ENCODE peak calls at places on chromosomes 5 and 9, in seven cellular contexts. D, N, C, Y, U, W and L are unnamed samples.

GRCh38 chr9:36566813-36567217 is 5.9 kb upstream of the MELK start:
- DNase-seq in D (no peak), U (peak), C (peak), W (no peak), Y (no peak), N (no peak), L (no peak)

GRCh38 chr9:115640887-115641286 is 512.7 kb upstream of the PAPPA start:
- DNase-seq in Y (no peak), N (no peak), C (no peak), U (no peak), D (no peak), W (no peak), L (no peak)

GRCh38 chr5:126508962-126509279 is 85.7 kb downstream of the GRAMD2B start:
- DNase-seq in W (no peak), D (no peak), N (no peak), Y (no peak), C (peak), U (no peak), L (no peak)

GRCh38 chr5:128169369-128170017 is 85.9 kb downstream of the SLC12A2 start:
- DNase-seq in W (no peak), Y (no peak), N (no peak), U (no peak), C (no peak), D (no peak), L (no peak)

GRCh38 chr5:142310803-142311202 is 14.0 kb downstream of the SPRY4 start:
- DNase-seq in D (no peak), N (no peak), Y (no peak), C (no peak), W (no peak), U (no peak), L (no peak)

GRCh38 chr5:78964889-78965288 is 20.2 kb downstream of the ARSB start:
- DNase-seq in U (no peak), Y (no peak), W (no peak), N (no peak), C (no peak), D (no peak), L (no peak)

GRCh38 chr5:100270323-100270771 is 264.8 kb upstream of the FAM174A start:
- DNase-seq in U (no peak), W (no peak), Y (no peak), C (no peak), D (no peak), N (no peak), L (no peak)

GRCh38 chr9:97766092-97766491 is 69.0 kb upstream of the XPA start:
- DNase-seq in U (no peak), W (no peak), Y (no peak), N (no peak), D (no peak), C (no peak), L (no peak)

GRCh38 chr5:155943516-155944407 is 383.2 kb upstream of the SGCD start:
- DNase-seq in U (no peak), C (no peak), W (no peak), Y (no peak), N (peak), D (peak), L (no peak)

GRCh38 chr5:138945421-138946240 is 70.5 kb upstream of the LRRTM2 start:
- DNase-seq in N (no peak), D (no peak), W (no peak), Y (no peak), U (peak), C (peak), L (no peak)

GRCh38 chr5:89218364-89218763 is 335.4 kb upstream of the MEF2C start:
- DNase-seq in C (no peak), Y (no peak), W (no peak), N (no peak), D (no peak), U (no peak), L (no peak)

GRCh38 chr5:177095088-177095669 is 8.5 kb downstream of the FGFR4 start:
- DNase-seq in N (no peak), W (no peak), Y (no peak), U (no peak), C (no peak), D (no peak), L (no peak)

GRCh38 chr9:134569626-134570025 is 72.0 kb upstream of the COL5A1 start:
- DNase-seq in N (no peak), D (no peak), U (no peak), C (no peak), W (no peak), Y (no peak), L (no peak)

GRCh38 chr9:98455957-98456621 is 200.6 kb upstream of the TBC1D2 start:
- DNase-seq in Y (no peak), W (no peak), C (no peak), N (no peak), D (no peak), U (no peak), L (no peak)

GRCh38 chr9:125119643-125120286 is 23.6 kb downstream of the SCAI start:
- DNase-seq in N (no peak), C (no peak), U (no peak), W (no peak), Y (no peak), D (peak), L (no peak)

GRCh38 chr5:172444110-172444510 is 10.2 kb downstream of the SH3PXD2B start:
- DNase-seq in W (no peak), N (no peak), U (peak), C (no peak), D (no peak), Y (no peak), L (no peak)

GRCh38 chr5:98977723-98978122 is 48.9 kb upstream of the CHD1 start:
- DNase-seq in D (no peak), W (peak), N (no peak), U (no peak), C (no peak), Y (no peak), L (no peak)

GRCh38 chr5:35999547-35999946 is 8.4 kb upstream of the UGT3A1 start:
- DNase-seq in Y (no peak), C (no peak), D (no peak), W (no peak), U (no peak), N (no peak), L (no peak)

GRCh38 chr5:141512390-141513020 is 23.6 kb downstream of the PCDHGC5 start:
- DNase-seq in Y (peak), D (peak), W (peak), U (peak), N (no peak), C (peak), L (peak)

GRCh38 chr9:35906923-35907699 is 1.1 kb downstream of the HRCT1 start:
- DNase-seq in W (no peak), N (no peak), Y (no peak), C (peak), D (no peak), U (no peak), L (no peak)

GRCh38 chr9:120534266-120534665 is 45.7 kb downstream of the CDK5RAP2 start:
- DNase-seq in U (no peak), W (no peak), D (no peak), N (no peak), C (no peak), Y (no peak), L (no peak)

GRCh38 chr5:143016777-143017374 is 246.7 kb downstream of the ARHGAP26 start:
- DNase-seq in C (no peak), Y (no peak), U (no peak), N (no peak), W (no peak), D (peak), L (no peak)

GRCh38 chr9:18256574-18256973 is 217.4 kb upstream of the ADAMTSL1 start:
- DNase-seq in Y (no peak), D (no peak), W (no peak), U (no peak), C (no peak), N (no peak), L (no peak)

GRCh38 chr9:107703651-107704050 is 214.1 kb upstream of the KLF4 start:
- DNase-seq in N (no peak), D (no peak), Y (no peak), W (no peak), U (no peak), C (no peak), L (no peak)

GRCh38 chr5:61386062-61386800 is 54.2 kb downstream of the ZSWIM6 start:
- DNase-seq in Y (no peak), N (no peak), D (no peak), W (no peak), C (no peak), U (no peak), L (no peak)

GRCh38 chr5:6544561-6544935 is 88.3 kb downstream of the NSUN2 start:
- DNase-seq in C (no peak), Y (no peak), N (no peak), U (no peak), D (no peak), W (no peak), L (no peak)

GRCh38 chr5:42756630-42757601 is at the start of gene CCDC152:
- DNase-seq in N (peak), C (no peak), Y (no peak), U (no peak), D (peak), W (no peak), L (peak)

GRCh38 chr5:140182803-140183367 is 7.9 kb downstream of the CYSTM1 start:
- DNase-seq in Y (no peak), N (no peak), W (no peak), D (peak), C (peak), U (no peak), L (no peak)

GRCh38 chr5:127019928-127020327 is 10.4 kb downstream of the MARCHF3 start:
- DNase-seq in W (no peak), D (no peak), Y (no peak), N (no peak), C (no peak), U (no peak), L (no peak)

GRCh38 chr5:119179857-119180641 is 109.2 kb downstream of the DMXL1 start:
- DNase-seq in D (peak), C (no peak), U (no peak), N (no peak), Y (no peak), W (no peak), L (no peak)

GRCh38 chr5:155068616-155069100 is 55.1 kb downstream of the KIF4B start:
- DNase-seq in Y (no peak), N (no peak), U (no peak), C (no peak), W (no peak), D (no peak), L (no peak)

GRCh38 chr5:77140350-77140749 is 53.3 kb upstream of the ZBED3 start:
- DNase-seq in U (no peak), W (no peak), Y (no peak), C (no peak), D (no peak), N (no peak), L (no peak)

GRCh38 chr5:109304323-109304722 is 105.5 kb downstream of the PJA2 start:
- DNase-seq in W (no peak), U (no peak), N (no peak), Y (no peak), D (no peak), C (no peak), L (no peak)

GRCh38 chr5:83494666-83495065 is 23.1 kb downstream of the VCAN start:
- DNase-seq in D (no peak), N (no peak), Y (no peak), C (no peak), U (no peak), W (no peak), L (no peak)

GRCh38 chr9:20623021-20623747 is 885 bp upstream of the MLLT3 start:
- DNase-seq in D (no peak), U (peak), W (no peak), N (no peak), Y (no peak), C (peak), L (no peak)

GRCh38 chr9:112556497-112557085 is 70.0 kb downstream of the KIAA1958 start:
- DNase-seq in U (no peak), Y (no peak), W (no peak), D (no peak), N (no peak), C (no peak), L (no peak)

GRCh38 chr9:81716409-81716808 is 27.1 kb upstream of the TLE1 start:
- DNase-seq in D (no peak), U (no peak), N (no peak), C (no peak), W (no peak), Y (no peak), L (no peak)
- TF ChIP-seq POLR2AphosphoS5 in D (no peak), U (no peak), N (no peak), C (no peak), W (no peak), Y (no peak), L (no peak)

GRCh38 chr9:137297060-137297664 is 4.9 kb downstream of the NRARP start:
- DNase-seq in D (no peak), C (no peak), Y (no peak), W (no peak), U (no peak), N (no peak), L (no peak)

GRCh38 chr9:137299938-137300337 is 2.1 kb downstream of the NRARP start:
- DNase-seq in U (no peak), W (no peak), N (no peak), Y (no peak), C (no peak), D (no peak), L (no peak)

GRCh38 chr9:137298983-137299521 is 3.0 kb downstream of the NRARP start:
- DNase-seq in D (no peak), N (no peak), Y (no peak), C (no peak), W (no peak), U (no peak), L (no peak)

GRCh38 chr9:137297966-137298365 is 4.1 kb downstream of the NRARP start:
- DNase-seq in Y (no peak), W (no peak), D (no peak), N (no peak), U (no peak), C (no peak), L (no peak)

GRCh38 chr9:137298401-137298982 is 3.6 kb downstream of the NRARP start:
- DNase-seq in W (no peak), N (no peak), Y (no peak), U (no peak), D (no peak), C (no peak), L (no peak)
- TF ChIP-seq POLR2A in W (no peak), N (no peak), Y (no peak), U (no peak), D (no peak), C (no peak), L (no peak)

GRCh38 chr5:174188300-174188699 is 142.8 kb downstream of the NSG2 start:
- DNase-seq in W (no peak), C (no peak), Y (no peak), N (no peak), D (peak), U (no peak), L (no peak)
- TF ChIP-seq POLR2AphosphoS5 in W (no peak), C (no peak), Y (peak), N (no peak), D (peak), U (no peak), L (no peak)

GRCh38 chr9:682633-683508 is 158.6 kb upstream of the DMRT1 start:
- DNase-seq in U (no peak), N (no peak), D (no peak), Y (no peak), C (no peak), W (no peak), L (no peak)
- TF ChIP-seq POLR2A in U (no peak), N (no peak), D (no peak), Y (no peak), C (no peak), W (no peak), L (no peak)

GRCh38 chr9:88747768-88748167 is 212.8 kb downstream of the NXNL2 start:
- DNase-seq in W (no peak), N (no peak), U (peak), Y (no peak), C (peak), D (peak), L (no peak)

GRCh38 chr9:88746744-88747398 is 211.9 kb downstream of the NXNL2 start:
- DNase-seq in C (no peak), D (no peak), W (no peak), N (no peak), U (peak), Y (no peak), L (no peak)

GRCh38 chr9:88745281-88746001 is 210.5 kb downstream of the NXNL2 start:
- DNase-seq in C (peak), D (no peak), N (no peak), W (no peak), U (peak), Y (no peak), L (no peak)

GRCh38 chr9:88748566-88749238 is 213.7 kb downstream of the NXNL2 start:
- DNase-seq in Y (no peak), U (peak), C (peak), D (no peak), N (no peak), W (no peak), L (no peak)

GRCh38 chr9:88746029-88746743 is 211.2 kb downstream of the NXNL2 start:
- DNase-seq in W (no peak), Y (no peak), C (peak), N (no peak), D (no peak), U (peak), L (no peak)
- TF ChIP-seq POLR2AphosphoS5 in W (no peak), Y (no peak), C (peak), N (no peak), D (no peak), U (no peak), L (no peak)

GRCh38 chr9:128786681-128787582 is at the start of gene TBC1D13:
- DNase-seq in Y (peak), C (peak), N (peak), U (peak), W (peak), D (peak), L (peak)
- TF ChIP-seq POLR2A in Y (peak), C (peak), N (peak), U (no peak), W (peak), D (peak), L (peak)

GRCh38 chr5:179559280-179560252 is 9.2 kb downstream of the RUFY1 start:
- DNase-seq in W (peak), U (peak), C (peak), N (peak), Y (peak), D (no peak), L (peak)
- TF ChIP-seq POLR2AphosphoS5 in W (peak), U (peak), C (peak), N (peak), Y (peak), D (no peak), L (peak)

GRCh38 chr5:375921-376871 is 54.7 kb downstream of the AHRR start:
- DNase-seq in C (peak), Y (no peak), D (no peak), N (no peak), W (no peak), U (peak), L (no peak)
- TF ChIP-seq POLR2A in C (no peak), Y (no peak), D (no peak), N (peak), W (no peak), U (no peak), L (peak)

GRCh38 chr5:38099205-38100144 is 158.9 kb upstream of the EGFLAM start:
- DNase-seq in W (no peak), N (no peak), Y (no peak), U (no peak), C (no peak), D (no peak), L (no peak)

GRCh38 chr5:38104497-38105230 is 153.7 kb upstream of the EGFLAM start:
- DNase-seq in Y (peak), U (no peak), D (no peak), N (no peak), C (no peak), W (no peak), L (no peak)

GRCh38 chr5:38105231-38105570 is 153.2 kb upstream of the EGFLAM start:
- DNase-seq in C (no peak), N (no peak), U (no peak), W (no peak), D (no peak), Y (no peak), L (no peak)

GRCh38 chr5:38107096-38107495 is 151.3 kb upstream of the EGFLAM start:
- DNase-seq in C (no peak), D (no peak), N (no peak), Y (no peak), U (no peak), W (no peak), L (no peak)

GRCh38 chr5:38101897-38102296 is 156.5 kb upstream of the EGFLAM start:
- DNase-seq in N (no peak), Y (no peak), C (no peak), W (no peak), U (no peak), D (no peak), L (no peak)
- TF ChIP-seq POLR2AphosphoS5 in N (no peak), Y (no peak), C (no peak), W (no peak), U (no peak), D (no peak), L (no peak)

DNA sequence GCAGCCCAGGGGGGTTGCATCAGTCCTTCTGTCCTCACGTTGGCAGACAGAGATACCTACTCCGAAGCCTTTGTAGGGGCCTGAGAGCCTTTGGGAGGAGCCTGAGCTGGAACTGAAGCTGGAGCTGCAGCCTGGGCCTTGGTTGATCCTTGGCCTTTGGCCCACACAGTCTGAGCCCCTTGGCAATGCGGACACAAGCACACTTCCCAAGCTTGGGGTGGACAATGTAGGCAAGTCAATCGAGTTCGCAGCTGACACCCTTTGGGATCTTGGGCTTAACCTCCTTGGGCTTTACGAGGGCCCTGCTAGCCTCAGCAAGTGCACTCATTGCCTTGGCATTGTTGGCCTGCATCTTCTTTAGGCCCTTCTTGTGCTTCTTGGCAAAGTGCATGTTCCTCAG is 5.9 kb downstream of the CSNK1A1 start:
- DNase-seq in W (no peak), N (no peak), Y (no peak), D (no peak), C (no peak), U (no peak), L (no peak)
- TF ChIP-seq POLR2A in W (no peak), N (peak), Y (no peak), D (no peak), C (no peak), U (no peak), L (peak)